ENCODE peak calls at places on chromosomes 12 and 14, in six cellular contexts. Q is GM23338, F is hepatocyte, M is Karpas-422, K is OCI-LY7, X is PC-3. N is an unnamed sample.

GRCh38 chr12:80936353-80936641 is 1.4 kb downstream of the LIN7A start:
- DNase-seq in X (no peak), Q (peak; percentile 74), F (peak; percentile 57), M (no peak), K (no peak), N (no peak)

GRCh38 chr12:78530065-78530765 is 334.4 kb upstream of the SYT1 start:
- DNase-seq in Q (peak; percentile 21), X (no peak), M (no peak), F (no peak), K (no peak), N (no peak)

GRCh38 chr12:78085562-78086182 is 255.0 kb downstream of the NAV3 start:
- DNase-seq in M (no peak), Q (no peak), F (no peak), X (peak; percentile 41), K (no peak), N (no peak)

GRCh38 chr12:1184402-1184801 is 193.4 kb downstream of the ERC1 start:
- DNase-seq in M (no peak), X (peak; percentile 36), Q (no peak), F (no peak), K (no peak), N (no peak)

GRCh38 chr14:32821989-32822653 is 116.6 kb upstream of the NPAS3 start:
- DNase-seq in M (no peak), Q (no peak), X (peak; percentile 54), K (no peak), F (no peak), N (no peak)

GRCh38 chr14:51478241-51478640 is 173.5 kb upstream of the FRMD6 start:
- DNase-seq in Q (no peak), M (no peak), F (no peak), X (no peak), K (no peak), N (no peak)

GRCh38 chr14:85296466-85297210 is 233.3 kb upstream of the FLRT2 start:
- DNase-seq in F (peak; percentile 68), X (peak; percentile 35), M (no peak), Q (no peak), K (no peak), N (no peak)

GRCh38 chr14:29215853-29216252 is 449.3 kb downstream of the FOXG1 start:
- DNase-seq in K (no peak), F (no peak), Q (no peak), M (no peak), X (no peak), N (no peak)

GRCh38 chr12:132321321-132322118 is 7.9 kb downstream of the GALNT9 start:
- DNase-seq in Q (no peak), X (no peak), F (no peak), M (no peak), K (no peak), N (no peak)

GRCh38 chr12:72679147-72679757 is 407.1 kb downstream of the TRHDE start:
- DNase-seq in F (no peak), M (no peak), X (no peak), K (no peak), Q (no peak), N (no peak)

GRCh38 chr14:31090872-31091764 is 64.9 kb upstream of the STRN3 start:
- DNase-seq in Q (no peak), K (no peak), M (no peak), F (peak; percentile 74), X (peak; percentile 80), N (no peak)

GRCh38 chr14:104934380-104934733 is 9.7 kb downstream of the PLD4 start:
- DNase-seq in M (no peak), X (no peak), K (no peak), Q (no peak), F (no peak), N (no peak)

GRCh38 chr14:66503532-66503931 is 4.4 kb upstream of the GPHN start:
- DNase-seq in F (no peak), Q (no peak), M (no peak), X (no peak), K (no peak), N (no peak)

GRCh38 chr12:77120156-77120555 is 54.8 kb upstream of the E2F7 start:
- DNase-seq in Q (no peak), K (no peak), X (peak; percentile 92), M (no peak), F (no peak), N (no peak)

GRCh38 chr12:82025462-82025861 is 266.3 kb upstream of the PPFIA2 start:
- DNase-seq in F (no peak), Q (no peak), K (no peak), M (no peak), X (no peak), N (no peak)

GRCh38 chr12:122635471-122635870 is 67.7 kb downstream of the HCAR2 start:
- DNase-seq in Q (no peak), X (no peak), F (no peak), M (no peak), K (no peak), N (no peak)

GRCh38 chr12:2675776-2676175 is 119.0 kb upstream of the FKBP4 start:
- DNase-seq in K (no peak), X (no peak), Q (no peak), F (no peak), M (no peak), N (no peak)

GRCh38 chr14:73576391-73576790 is 7.4 kb downstream of the ACOT2 start:
- DNase-seq in X (peak; percentile 37), F (no peak), K (no peak), M (no peak), Q (no peak), N (peak; percentile 48)

GRCh38 chr12:56947633-56948535 is 9.5 kb downstream of the RDH16 start:
- DNase-seq in K (peak; percentile 7), F (no peak), X (peak; percentile 57), Q (peak; percentile 40), M (peak; percentile 60), N (no peak)

GRCh38 chr14:32023540-32023939 is 53.6 kb upstream of the ARHGAP5 start:
- DNase-seq in M (no peak), K (no peak), F (no peak), Q (no peak), X (no peak), N (no peak)

GRCh38 chr14:36663404-36664321 is 2.0 kb downstream of the PAX9 start:
- DNase-seq in K (no peak), M (no peak), Q (peak; percentile 79), F (no peak), X (peak; percentile 37), N (peak; percentile 18)

GRCh38 chr12:9792961-9793617 is 32.4 kb upstream of the CD69 start:
- DNase-seq in K (no peak), M (no peak), Q (no peak), F (no peak), X (peak; percentile 84), N (peak; percentile 80)

GRCh38 chr12:78802593-78802992 is 62.0 kb upstream of the SYT1 start:
- DNase-seq in Q (peak; percentile 8), M (no peak), K (no peak), X (peak; percentile 90), F (peak; percentile 19), N (peak; percentile 41)

GRCh38 chr12:513446-513845 is 53.7 kb downstream of the B4GALNT3 start:
- DNase-seq in M (no peak), F (no peak), K (no peak), X (no peak), Q (no peak), N (peak; percentile 84)

GRCh38 chr12:52820521-52820920 is 6.6 kb upstream of the KRT4 start:
- DNase-seq in K (no peak), Q (no peak), M (no peak), X (no peak), F (no peak), N (no peak)

GRCh38 chr12:132658149-132658905 is 28.8 kb downstream of the POLE start:
- DNase-seq in M (no peak), F (no peak), Q (no peak), K (no peak), X (no peak), N (no peak)

GRCh38 chr12:112370156-112370555 is 12.1 kb downstream of the HECTD4 start:
- DNase-seq in M (peak; percentile 9), Q (no peak), F (no peak), X (no peak), K (no peak), N (no peak)

GRCh38 chr14:94864421-94865195 is 94.7 kb upstream of the GSC start:
- DNase-seq in F (no peak), K (no peak), X (no peak), Q (peak; percentile 52), M (no peak), N (no peak)

GRCh38 chr14:56342419-56342901 is 224.2 kb downstream of the PELI2 start:
- DNase-seq in X (no peak), M (no peak), Q (no peak), K (no peak), F (no peak), N (no peak)

GRCh38 chr14:99609245-99610117 is 5.5 kb upstream of the CCDC85C start:
- DNase-seq in M (peak; percentile 66), X (peak; percentile 53), Q (no peak), F (no peak), K (no peak), N (no peak)

GRCh38 chr12:123900898-123901376 is 71.7 kb downstream of the CCDC92 start:
- DNase-seq in K (no peak), X (peak; percentile 27), M (no peak), F (peak; percentile 40), Q (peak; percentile 78), N (no peak)

GRCh38 chr14:91163316-91163715 is 49.4 kb downstream of the DGLUCY start:
- DNase-seq in F (no peak), K (no peak), X (no peak), M (no peak), Q (no peak), N (no peak)

GRCh38 chr12:49636979-49637378 is 13.6 kb downstream of the PRPF40B start:
- DNase-seq in K (peak; percentile 84), F (peak; percentile 72), X (peak; percentile 65), M (peak; percentile 87), Q (peak; percentile 84), N (peak; percentile 33)

GRCh38 chr14:41570415-41571155 is 36.1 kb upstream of the LRFN5 start:
- DNase-seq in Q (peak; percentile 44), F (no peak), M (no peak), X (no peak), K (no peak), N (no peak)

GRCh38 chr12:124328116-124328515 is 33.2 kb downstream of the RFLNA start:
- DNase-seq in X (no peak), Q (no peak), K (no peak), M (no peak), F (no peak), N (no peak)

GRCh38 chr12:120540445-120540844 is 6.3 kb downstream of the RNF10 start:
- DNase-seq in X (no peak), F (no peak), Q (no peak), K (no peak), M (no peak), N (no peak)
- H3K4me1 ChIP-seq in X (peaks cover 56% of the 10 kb centered on the region), F (peaks cover 41% of the 10 kb centered on the region), Q (peaks cover 33% of the 10 kb centered on the region), K (peaks cover 41% of the 10 kb centered on the region), M (peaks cover 38% of the 10 kb centered on the region), N (peaks cover 44% of the 10 kb centered on the region)

GRCh38 chr12:115818973-115819372 is 458.5 kb downstream of the MED13L start:
- DNase-seq in F (no peak), M (no peak), K (no peak), X (no peak), Q (peak; percentile 44), N (no peak)
- H3K9me2 ChIP-seq in F (no peaks in the 10 kb centered on the region), M (no peaks in the 10 kb centered on the region), K (no peaks in the 10 kb centered on the region), X (no peaks in the 10 kb centered on the region), Q (no peaks in the 10 kb centered on the region), N (no peaks in the 10 kb centered on the region)

GRCh38 chr12:6607751-6608591 is 792 bp upstream of the CHD4 start:
- DNase-seq in K (peak; percentile 64), Q (peak; percentile 39), X (peak; percentile 78), F (peak; percentile 82), M (peak; percentile 76), N (peak; percentile 75)
- H3K4me1 ChIP-seq in K (peaks cover 56% of the 10 kb centered on the region), Q (peaks cover 47% of the 10 kb centered on the region), X (peaks cover 33% of the 10 kb centered on the region), F (peaks cover 39% of the 10 kb centered on the region), M (peaks cover 64% of the 10 kb centered on the region), N (peaks cover 49% of the 10 kb centered on the region)

GRCh38 chr14:47179906-47180305 is 495.5 kb downstream of the MDGA2 start:
- DNase-seq in M (no peak), K (no peak), F (no peak), X (no peak), Q (no peak), N (no peak)
- H3K9me2 ChIP-seq in M (no peaks in the 10 kb centered on the region), K (peaks cover 3% of the 10 kb centered on the region), F (no peaks in the 10 kb centered on the region), X (no peaks in the 10 kb centered on the region), Q (no peaks in the 10 kb centered on the region), N (no peaks in the 10 kb centered on the region)